ENCODE peak calls at places on chromosome 6, in nine cellular contexts. One of them, this sample, is unnamed. For H3K4me1, the result is how much of the 10 kb centered on the place peaks cover.

GRCh38 chr6:112690497-112691202 is 343.5 kb downstream of the RFPL4B start:
- DNase-seq in fibroblast of lung: peak
- DNase-seq in GM23248: peak
- DNase-seq in PC-3: peak
- DNase-seq in DND-41: no peak
- DNase-seq in endothelial cell of umbilical vein: no peak
- DNase-seq in GM23338: no peak
- DNase-seq in neuronal stem cell: no peak
- DNase-seq in PC-9: no peak
- DNase-seq in this sample: peak

GRCh38 chr6:79984261-79984660 is 20.2 kb upstream of the TTK start:
- DNase-seq in fibroblast of lung: no peak
- DNase-seq in GM23248: peak
- DNase-seq in PC-3: peak
- DNase-seq in DND-41: peak
- DNase-seq in endothelial cell of umbilical vein: peak
- DNase-seq in GM23338: peak
- DNase-seq in neuronal stem cell: no peak
- DNase-seq in PC-9: no peak
- DNase-seq in this sample: peak

GRCh38 chr6:52760105-52760765 is 3.0 kb downstream of the GSTA2 start:
- DNase-seq in fibroblast of lung: no peak
- DNase-seq in GM23248: no peak
- DNase-seq in PC-3: no peak
- DNase-seq in DND-41: no peak
- DNase-seq in endothelial cell of umbilical vein: no peak
- DNase-seq in GM23338: no peak
- DNase-seq in neuronal stem cell: no peak
- DNase-seq in PC-9: no peak
- DNase-seq in this sample: no peak

GRCh38 chr6:24009319-24009718 is 116.7 kb upstream of the NRSN1 start:
- DNase-seq in fibroblast of lung: no peak
- DNase-seq in GM23248: no peak
- DNase-seq in PC-3: no peak
- DNase-seq in DND-41: no peak
- DNase-seq in endothelial cell of umbilical vein: no peak
- DNase-seq in GM23338: peak
- DNase-seq in neuronal stem cell: peak
- DNase-seq in PC-9: no peak
- DNase-seq in this sample: no peak

GRCh38 chr6:29451471-29452193 is 5.2 kb downstream of the OR11A1 start:
- DNase-seq in fibroblast of lung: no peak
- DNase-seq in GM23248: no peak
- DNase-seq in PC-3: no peak
- DNase-seq in DND-41: no peak
- DNase-seq in endothelial cell of umbilical vein: no peak
- DNase-seq in GM23338: no peak
- DNase-seq in neuronal stem cell: no peak
- DNase-seq in PC-9: no peak
- DNase-seq in this sample: no peak

GRCh38 chr6:134278000-134278399 is 39.9 kb downstream of the SGK1 start:
- DNase-seq in fibroblast of lung: no peak
- DNase-seq in GM23248: no peak
- DNase-seq in PC-3: no peak
- DNase-seq in DND-41: no peak
- DNase-seq in endothelial cell of umbilical vein: no peak
- DNase-seq in GM23338: peak
- DNase-seq in neuronal stem cell: no peak
- DNase-seq in PC-9: no peak
- DNase-seq in this sample: no peak

GRCh38 chr6:7723041-7723447 is 2.9 kb upstream of the BMP6 start:
- DNase-seq in fibroblast of lung: peak
- DNase-seq in GM23248: peak
- DNase-seq in PC-3: peak
- DNase-seq in DND-41: peak
- DNase-seq in endothelial cell of umbilical vein: peak
- DNase-seq in GM23338: peak
- DNase-seq in neuronal stem cell: peak
- DNase-seq in PC-9: peak
- DNase-seq in this sample: peak

GRCh38 chr6:161110380-161110779 is 118.8 kb downstream of the MAP3K4 start:
- DNase-seq in fibroblast of lung: no peak
- DNase-seq in GM23248: no peak
- DNase-seq in PC-3: no peak
- DNase-seq in DND-41: no peak
- DNase-seq in endothelial cell of umbilical vein: no peak
- DNase-seq in GM23338: no peak
- DNase-seq in neuronal stem cell: no peak
- DNase-seq in PC-9: no peak
- DNase-seq in this sample: no peak

GRCh38 chr6:77217896-77218295 is 245.4 kb downstream of the HTR1B start:
- DNase-seq in fibroblast of lung: no peak
- DNase-seq in GM23248: no peak
- DNase-seq in PC-3: no peak
- DNase-seq in DND-41: no peak
- DNase-seq in endothelial cell of umbilical vein: no peak
- DNase-seq in GM23338: no peak
- DNase-seq in neuronal stem cell: no peak
- DNase-seq in PC-9: no peak
- DNase-seq in this sample: no peak

GRCh38 chr6:5782783-5783567 is 223.8 kb downstream of the NRN1 start:
- DNase-seq in fibroblast of lung: peak
- DNase-seq in GM23248: peak
- DNase-seq in PC-3: no peak
- DNase-seq in DND-41: no peak
- DNase-seq in endothelial cell of umbilical vein: no peak
- DNase-seq in GM23338: no peak
- DNase-seq in neuronal stem cell: no peak
- DNase-seq in PC-9: no peak
- DNase-seq in this sample: peak

GRCh38 chr6:92315312-92315711 is 1104.0 kb downstream of the EPHA7 start:
- DNase-seq in fibroblast of lung: no peak
- DNase-seq in GM23248: no peak
- DNase-seq in PC-3: no peak
- DNase-seq in DND-41: no peak
- DNase-seq in endothelial cell of umbilical vein: no peak
- DNase-seq in GM23338: no peak
- DNase-seq in neuronal stem cell: no peak
- DNase-seq in PC-9: no peak
- DNase-seq in this sample: no peak
- H3K4me1 ChIP-seq in fibroblast of lung: under half
- H3K4me1 ChIP-seq in GM23248: under half
- H3K4me1 ChIP-seq in PC-3: under half
- H3K4me1 ChIP-seq in DND-41: under half
- H3K4me1 ChIP-seq in endothelial cell of umbilical vein: under half
- H3K4me1 ChIP-seq in GM23338: under half
- H3K4me1 ChIP-seq in neuronal stem cell: under half
- H3K4me1 ChIP-seq in PC-9: under half
- H3K4me1 ChIP-seq in this sample: under half

GRCh38 chr6:1761472-1761871 is 151.8 kb downstream of the FOXC1 start:
- DNase-seq in fibroblast of lung: no peak
- DNase-seq in GM23248: no peak
- DNase-seq in PC-3: peak
- DNase-seq in DND-41: no peak
- DNase-seq in endothelial cell of umbilical vein: no peak
- DNase-seq in GM23338: no peak
- DNase-seq in neuronal stem cell: no peak
- DNase-seq in PC-9: no peak
- DNase-seq in this sample: no peak
- H2AFZ ChIP-seq in fibroblast of lung: no peak
- H2AFZ ChIP-seq in GM23248: no peak
- H2AFZ ChIP-seq in PC-3: no peak
- H2AFZ ChIP-seq in DND-41: no peak
- H2AFZ ChIP-seq in endothelial cell of umbilical vein: no peak
- H2AFZ ChIP-seq in GM23338: no peak
- H2AFZ ChIP-seq in neuronal stem cell: no peak
- H2AFZ ChIP-seq in PC-9: no peak
- H2AFZ ChIP-seq in this sample: no peak

GRCh38 chr6:40933864-40934263 is 105.2 kb downstream of the UNC5CL start:
- DNase-seq in fibroblast of lung: no peak
- DNase-seq in GM23248: no peak
- DNase-seq in PC-3: no peak
- DNase-seq in DND-41: no peak
- DNase-seq in endothelial cell of umbilical vein: no peak
- DNase-seq in GM23338: no peak
- DNase-seq in neuronal stem cell: no peak
- DNase-seq in PC-9: no peak
- DNase-seq in this sample: no peak
- H3K4me1 ChIP-seq in fibroblast of lung: under half
- H3K4me1 ChIP-seq in GM23248: under half
- H3K4me1 ChIP-seq in PC-3: under half
- H3K4me1 ChIP-seq in DND-41: under half
- H3K4me1 ChIP-seq in endothelial cell of umbilical vein: under half
- H3K4me1 ChIP-seq in GM23338: under half
- H3K4me1 ChIP-seq in neuronal stem cell: under half
- H3K4me1 ChIP-seq in PC-9: under half
- H3K4me1 ChIP-seq in this sample: under half

GRCh38 chr6:26327450-26328264 is 37.3 kb upstream of the BTN3A2 start:
- DNase-seq in fibroblast of lung: peak
- DNase-seq in GM23248: peak
- DNase-seq in PC-3: peak
- DNase-seq in DND-41: peak
- DNase-seq in endothelial cell of umbilical vein: peak
- DNase-seq in GM23338: peak
- DNase-seq in neuronal stem cell: no peak
- DNase-seq in PC-9: peak
- DNase-seq in this sample: peak
- H2AFZ ChIP-seq in fibroblast of lung: no peak
- H2AFZ ChIP-seq in GM23248: peak
- H2AFZ ChIP-seq in PC-3: no peak
- H2AFZ ChIP-seq in DND-41: no peak
- H2AFZ ChIP-seq in endothelial cell of umbilical vein: no peak
- H2AFZ ChIP-seq in GM23338: peak
- H2AFZ ChIP-seq in neuronal stem cell: no peak
- H2AFZ ChIP-seq in PC-9: peak
- H2AFZ ChIP-seq in this sample: no peak

GRCh38 chr6:25014375-25014774 is 78.6 kb upstream of the RIPOR2 start:
- DNase-seq in fibroblast of lung: no peak
- DNase-seq in GM23248: peak
- DNase-seq in PC-3: no peak
- DNase-seq in DND-41: no peak
- DNase-seq in endothelial cell of umbilical vein: no peak
- DNase-seq in GM23338: no peak
- DNase-seq in neuronal stem cell: no peak
- DNase-seq in PC-9: no peak
- DNase-seq in this sample: no peak

GRCh38 chr6:25016311-25016710 is 80.6 kb upstream of the RIPOR2 start:
- DNase-seq in fibroblast of lung: no peak
- DNase-seq in GM23248: peak
- DNase-seq in PC-3: no peak
- DNase-seq in DND-41: no peak
- DNase-seq in endothelial cell of umbilical vein: no peak
- DNase-seq in GM23338: no peak
- DNase-seq in neuronal stem cell: no peak
- DNase-seq in PC-9: peak
- DNase-seq in this sample: peak

GRCh38 chr6:25014806-25015560 is 79.2 kb upstream of the RIPOR2 start:
- DNase-seq in fibroblast of lung: peak
- DNase-seq in GM23248: peak
- DNase-seq in PC-3: no peak
- DNase-seq in DND-41: no peak
- DNase-seq in endothelial cell of umbilical vein: peak
- DNase-seq in GM23338: peak
- DNase-seq in neuronal stem cell: no peak
- DNase-seq in PC-9: no peak
- DNase-seq in this sample: peak

GRCh38 chr6:25017932-25018581 is 82.3 kb upstream of the RIPOR2 start:
- DNase-seq in fibroblast of lung: peak
- DNase-seq in GM23248: peak
- DNase-seq in PC-3: peak
- DNase-seq in DND-41: peak
- DNase-seq in endothelial cell of umbilical vein: peak
- DNase-seq in GM23338: peak
- DNase-seq in neuronal stem cell: peak
- DNase-seq in PC-9: peak
- DNase-seq in this sample: peak

GRCh38 chr6:25017486-25017885 is 81.7 kb upstream of the RIPOR2 start:
- DNase-seq in fibroblast of lung: no peak
- DNase-seq in GM23248: no peak
- DNase-seq in PC-3: peak
- DNase-seq in DND-41: no peak
- DNase-seq in endothelial cell of umbilical vein: no peak
- DNase-seq in GM23338: peak
- DNase-seq in neuronal stem cell: no peak
- DNase-seq in PC-9: peak
- DNase-seq in this sample: peak
- H3K4me1 ChIP-seq in fibroblast of lung: under half
- H3K4me1 ChIP-seq in GM23248: under half
- H3K4me1 ChIP-seq in PC-3: under half
- H3K4me1 ChIP-seq in DND-41: under half
- H3K4me1 ChIP-seq in endothelial cell of umbilical vein: under half
- H3K4me1 ChIP-seq in GM23338: under half
- H3K4me1 ChIP-seq in neuronal stem cell: under half
- H3K4me1 ChIP-seq in PC-9: under half
- H3K4me1 ChIP-seq in this sample: under half

GRCh38 chr6:32154514-32155161 is 697 bp downstream of the PPT2 start:
- DNase-seq in fibroblast of lung: peak
- DNase-seq in GM23248: peak
- DNase-seq in PC-3: peak
- DNase-seq in DND-41: peak
- DNase-seq in endothelial cell of umbilical vein: peak
- DNase-seq in GM23338: peak
- DNase-seq in neuronal stem cell: no peak
- DNase-seq in PC-9: peak
- DNase-seq in this sample: peak

GRCh38 chr6:32151885-32152311 is at the start of gene PRRT1:
- DNase-seq in fibroblast of lung: no peak
- DNase-seq in GM23248: peak
- DNase-seq in PC-3: no peak
- DNase-seq in DND-41: no peak
- DNase-seq in endothelial cell of umbilical vein: peak
- DNase-seq in GM23338: peak
- DNase-seq in neuronal stem cell: no peak
- DNase-seq in PC-9: no peak
- DNase-seq in this sample: no peak

GRCh38 chr6:32153835-32154513 is at the start of gene PPT2:
- DNase-seq in fibroblast of lung: peak
- DNase-seq in GM23248: peak
- DNase-seq in PC-3: peak
- DNase-seq in DND-41: peak
- DNase-seq in endothelial cell of umbilical vein: peak
- DNase-seq in GM23338: peak
- DNase-seq in neuronal stem cell: peak
- DNase-seq in PC-9: peak
- DNase-seq in this sample: peak

GRCh38 chr6:32152414-32153251 is 894 bp upstream of the PRRT1 start:
- DNase-seq in fibroblast of lung: peak
- DNase-seq in GM23248: peak
- DNase-seq in PC-3: no peak
- DNase-seq in DND-41: no peak
- DNase-seq in endothelial cell of umbilical vein: peak
- DNase-seq in GM23338: peak
- DNase-seq in neuronal stem cell: no peak
- DNase-seq in PC-9: no peak
- DNase-seq in this sample: peak

GRCh38 chr6:32153252-32153834 is 598 bp upstream of the PPT2 start:
- DNase-seq in fibroblast of lung: peak
- DNase-seq in GM23248: no peak
- DNase-seq in PC-3: peak
- DNase-seq in DND-41: no peak
- DNase-seq in endothelial cell of umbilical vein: peak
- DNase-seq in GM23338: peak
- DNase-seq in neuronal stem cell: no peak
- DNase-seq in PC-9: peak
- DNase-seq in this sample: peak
- H2AFZ ChIP-seq in fibroblast of lung: peak
- H2AFZ ChIP-seq in GM23248: peak
- H2AFZ ChIP-seq in PC-3: peak
- H2AFZ ChIP-seq in DND-41: peak
- H2AFZ ChIP-seq in endothelial cell of umbilical vein: peak
- H2AFZ ChIP-seq in GM23338: peak
- H2AFZ ChIP-seq in neuronal stem cell: peak
- H2AFZ ChIP-seq in PC-9: peak
- H2AFZ ChIP-seq in this sample: peak

This sample was measured in astrocyte.